ENCODE peak calls at places on chromosomes 11 and 22, in ten cellular contexts. J, S, K, G, E, B, F, H, X and N are unnamed samples.

GRCh38 chr22:39130152-39130704 is 22.3 kb downstream of the CBX7 start:
- DNase-seq in J (no peak), S (no peak), K (no peak), G (no peak), E (no peak), B (no peak), F (no peak), H (no peak), X (no peak), N (no peak)

GRCh38 chr11:1952806-1953482 is 5.8 kb downstream of the MRPL23 start:
- DNase-seq in J (no peak), S (peak; percentile 23), K (no peak), G (no peak), E (no peak), B (no peak), F (peak; percentile 76), H (no peak), X (no peak), N (no peak)

GRCh38 chr22:30308518-30309230 is 18.1 kb downstream of the TBC1D10A start:
- DNase-seq in J (no peak), S (peak; percentile 11), K (peak; percentile 20), G (peak; percentile 73), E (no peak), B (no peak), F (no peak), H (no peak), X (no peak), N (no peak)

GRCh38 chr11:113553235-113553634 is 78.0 kb upstream of the DRD2 start:
- DNase-seq in J (peak; percentile 73), S (no peak), K (peak; percentile 26), G (peak; percentile 89), E (no peak), B (no peak), F (no peak), H (no peak), X (no peak), N (peak; percentile 68)

GRCh38 chr11:133917921-133918605 is 38.7 kb downstream of the IGSF9B start:
- DNase-seq in J (no peak), S (peak; percentile 55), K (no peak), G (no peak), E (no peak), B (no peak), F (no peak), H (no peak), X (no peak), N (no peak)

GRCh38 chr11:25734592-25735211 is 597.2 kb upstream of the ANO3 start:
- DNase-seq in J (no peak), S (no peak), K (no peak), G (peak; percentile 19), E (no peak), B (no peak), F (no peak), H (no peak), X (no peak), N (no peak)

GRCh38 chr22:38262051-38262795 is 10.6 kb downstream of the TMEM184B start:
- DNase-seq in J (peak; percentile 85), S (peak; percentile 75), K (peak; percentile 50), G (no peak), E (peak; percentile 78), B (peak; percentile 79), F (peak; percentile 68), H (peak; percentile 29), X (peak; percentile 75), N (no peak)

GRCh38 chr11:35946766-35947165 is 2.9 kb downstream of the LDLRAD3 start:
- DNase-seq in J (no peak), S (no peak), K (no peak), G (no peak), E (no peak), B (no peak), F (no peak), H (no peak), X (no peak), N (no peak)

GRCh38 chr11:43986881-43987280 is 44.4 kb downstream of the C11orf96 start:
- DNase-seq in J (no peak), S (no peak), K (no peak), G (no peak), E (no peak), B (no peak), F (no peak), H (no peak), X (no peak), N (no peak)

GRCh38 chr11:43986327-43986726 is 43.9 kb downstream of the C11orf96 start:
- DNase-seq in J (no peak), S (no peak), K (no peak), G (no peak), E (no peak), B (no peak), F (no peak), H (no peak), X (no peak), N (no peak)

GRCh38 chr11:43987384-43988039 is 45.1 kb downstream of the C11orf96 start:
- DNase-seq in J (peak; percentile 65), S (peak; percentile 94), K (no peak), G (peak; percentile 80), E (peak; percentile 60), B (peak; percentile 60), F (peak; percentile 95), H (peak; percentile 47), X (peak; percentile 94), N (peak; percentile 82)

GRCh38 chr11:43989162-43989961 is 46.9 kb downstream of the C11orf96 start:
- DNase-seq in J (no peak), S (peak; percentile 86), K (no peak), G (no peak), E (no peak), B (no peak), F (peak; percentile 54), H (peak; percentile 20), X (peak; percentile 52), N (peak; percentile 48)

DNA sequence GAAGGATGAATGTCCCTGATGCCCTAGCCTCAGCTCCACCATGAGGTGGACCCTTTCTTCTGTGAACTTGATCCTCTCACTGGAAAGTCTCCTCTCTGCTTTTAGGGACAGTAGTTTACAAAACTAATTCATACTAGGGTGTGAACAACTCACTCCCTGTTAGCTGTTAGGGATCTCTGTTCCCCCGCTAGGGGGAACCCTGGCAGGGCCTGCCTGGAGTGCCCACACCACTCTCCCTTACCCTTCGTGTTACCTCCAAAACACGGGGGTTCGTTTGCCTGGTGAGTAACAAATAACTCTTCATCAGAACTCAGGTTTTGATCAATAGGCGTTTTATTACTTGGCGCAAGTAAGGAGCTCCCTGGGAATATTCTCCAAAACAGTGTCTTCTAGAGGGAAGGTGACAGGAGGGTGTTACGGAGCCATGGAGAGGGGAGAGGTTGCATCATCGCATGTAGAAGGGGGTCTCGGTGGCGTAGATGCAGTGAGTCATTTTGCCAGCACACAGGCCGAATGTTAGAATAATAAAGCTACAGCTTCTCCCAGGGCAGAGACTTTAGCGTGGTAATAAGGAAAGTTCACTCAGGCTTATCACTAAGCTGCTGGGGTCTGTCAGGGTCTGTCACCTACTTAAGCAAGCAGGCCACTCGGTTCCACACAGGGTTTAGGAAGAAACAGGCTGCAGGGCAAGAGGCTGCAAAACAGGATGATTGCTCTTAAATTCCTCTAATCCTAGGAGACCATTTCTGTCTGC is 45.8 kb downstream of the C11orf96 start:
- DNase-seq in J (no peak), S (no peak), K (peak; percentile 38), G (peak; percentile 59), E (no peak), B (no peak), F (no peak), H (no peak), X (no peak), N (no peak)
- H3K4me1 ChIP-seq in J (peaks cover 4% of the 10 kb centered on the region), S (peaks cover 65% of the 10 kb centered on the region), K (peaks cover 12% of the 10 kb centered on the region), G (peaks cover 8% of the 10 kb centered on the region), E (peaks cover 66% of the 10 kb centered on the region), B (no peaks in the 10 kb centered on the region), F (peaks cover 5% of the 10 kb centered on the region), H (no peaks in the 10 kb centered on the region), X (peaks cover 74% of the 10 kb centered on the region), N (no peaks in the 10 kb centered on the region)

GRCh38 chr22:32794449-32795213 is 6.9 kb upstream of the TIMP3 start:
- DNase-seq in J (no peak), S (no peak), K (no peak), G (peak; percentile 54), E (no peak), B (no peak), F (no peak), H (no peak), X (no peak), N (no peak)
- TF ChIP-seq CTCF in J (no peak), S (no peak), K (no peak), G (no peak), E (no peak), B (no peak), F (no peak), H (no peak), X (no peak), N (no peak)

GRCh38 chr22:33917744-33918406 is 2.4 kb downstream of the LARGE1 start:
- DNase-seq in J (no peak), S (no peak), K (no peak), G (peak; percentile 50), E (no peak), B (no peak), F (no peak), H (no peak), X (no peak), N (no peak)
- TF ChIP-seq POLR2A in J (no peak), S (no peak), K (no peak), G (no peak), E (no peak), B (no peak), F (no peak), H (no peak), X (no peak), N (no peak)

GRCh38 chr11:116189378-116190170 is 583.2 kb downstream of the BUD13 start:
- DNase-seq in J (no peak), S (no peak), K (no peak), G (no peak), E (no peak), B (no peak), F (no peak), H (no peak), X (no peak), N (no peak)

GRCh38 chr11:116185551-116185950 is 587.2 kb downstream of the BUD13 start:
- DNase-seq in J (no peak), S (no peak), K (no peak), G (no peak), E (no peak), B (no peak), F (no peak), H (no peak), X (no peak), N (no peak)

GRCh38 chr11:116188350-116188749 is 584.4 kb downstream of the BUD13 start:
- DNase-seq in J (no peak), S (no peak), K (no peak), G (no peak), E (no peak), B (no peak), F (no peak), H (no peak), X (no peak), N (no peak)

GRCh38 chr11:116187026-116187425 is 585.8 kb downstream of the BUD13 start:
- DNase-seq in J (no peak), S (no peak), K (no peak), G (no peak), E (no peak), B (no peak), F (no peak), H (no peak), X (no peak), N (no peak)

DNA sequence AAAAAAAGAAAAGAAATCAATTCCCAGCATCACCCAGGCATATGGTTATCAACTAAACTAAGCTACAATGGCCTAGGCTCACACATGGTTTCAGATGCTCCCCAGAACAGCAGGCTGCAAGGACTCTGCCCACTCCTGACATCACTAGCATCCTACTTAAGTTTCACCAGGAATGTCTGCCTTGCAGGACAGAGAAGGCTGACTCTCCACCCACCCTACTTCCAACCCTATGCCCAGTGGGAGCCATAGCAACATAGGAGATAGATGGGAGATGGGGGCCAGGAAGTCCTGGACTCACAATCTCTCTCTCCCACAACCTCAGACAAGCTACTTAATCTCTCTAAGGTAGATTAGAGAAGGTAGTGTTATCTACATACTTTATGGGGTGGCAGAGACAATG is 586.2 kb downstream of the BUD13 start:
- DNase-seq in J (no peak), S (no peak), K (no peak), G (no peak), E (no peak), B (no peak), F (no peak), H (no peak), X (no peak), N (no peak)
- H3K4me1 ChIP-seq in J (no peaks in the 10 kb centered on the region), S (peaks cover 6% of the 10 kb centered on the region), K (no peaks in the 10 kb centered on the region), G (no peaks in the 10 kb centered on the region), E (no peaks in the 10 kb centered on the region), B (no peaks in the 10 kb centered on the region), F (no peaks in the 10 kb centered on the region), H (no peaks in the 10 kb centered on the region), X (no peaks in the 10 kb centered on the region), N (no peaks in the 10 kb centered on the region)